ENCODE peak calls at places on chromosomes 2 and 18, in six cellular contexts. O, V, I, P, E and A are unnamed samples.

GRCh38 chr2:123103902-123104301 is 921.2 kb upstream of the CNTNAP5 start:
- DNase-seq in O (no peak), V (no peak), I (no peak), P (no peak), E (no peak), A (no peak)

GRCh38 chr2:190184460-190184859 is 121.9 kb upstream of the MSTN start:
- DNase-seq in O (no peak), V (no peak), I (no peak), P (no peak), E (no peak), A (no peak)

GRCh38 chr2:239157766-239158165 is 243.1 kb downstream of the HDAC4 start:
- DNase-seq in O (no peak), V (peak; percentile 38), I (no peak), P (peak; percentile 97), E (no peak), A (no peak)

GRCh38 chr2:12177052-12177994 is 430.9 kb downstream of the LPIN1 start:
- DNase-seq in O (no peak), V (peak; percentile 76), I (peak; percentile 50), P (no peak), E (peak; percentile 87), A (peak; percentile 72)

GRCh38 chr18:37230762-37231161 is 334.8 kb downstream of the CELF4 start:
- DNase-seq in O (no peak), V (no peak), I (no peak), P (no peak), E (no peak), A (no peak)

GRCh38 chr2:39419282-39420223 is 17.5 kb downstream of the MAP4K3 start:
- DNase-seq in O (no peak), V (no peak), I (no peak), P (no peak), E (peak; percentile 35), A (no peak)

GRCh38 chr2:3442185-3442584 is 62.7 kb downstream of the TRAPPC12 start:
- DNase-seq in O (no peak), V (no peak), I (no peak), P (no peak), E (no peak), A (no peak)

GRCh38 chr18:38663270-38663669 is 1097.7 kb upstream of the CELF4 start:
- DNase-seq in O (no peak), V (no peak), I (no peak), P (no peak), E (no peak), A (no peak)

GRCh38 chr2:240506406-240507059 is 51.3 kb downstream of the ANKMY1 start:
- DNase-seq in O (no peak), V (no peak), I (peak; percentile 4), P (no peak), E (no peak), A (no peak)

GRCh38 chr18:23721711-23722479 is 32.6 kb downstream of the LAMA3 start:
- DNase-seq in O (no peak), V (no peak), I (no peak), P (no peak), E (peak; percentile 7), A (no peak)

GRCh38 chr18:50961974-50962373 is 5.9 kb upstream of the ELAC1 start:
- DNase-seq in O (no peak), V (no peak), I (no peak), P (no peak), E (no peak), A (no peak)

GRCh38 chr2:240351088-240351741 is 84.2 kb upstream of the GPC1 start:
- DNase-seq in O (no peak), V (no peak), I (no peak), P (no peak), E (no peak), A (no peak)

GRCh38 chr18:28115149-28115550 is 61.8 kb downstream of the CDH2 start:
- DNase-seq in O (no peak), V (peak; percentile 51), I (no peak), P (no peak), E (peak; percentile 87), A (peak; percentile 24)

GRCh38 chr2:24913896-24914295 is 6.1 kb downstream of the ADCY3 start:
- DNase-seq in O (no peak), V (peak; percentile 2), I (no peak), P (no peak), E (no peak), A (no peak)

GRCh38 chr18:51151568-51152511 is 45.6 kb downstream of the MEX3C start:
- DNase-seq in O (peak; percentile 66), V (no peak), I (no peak), P (no peak), E (no peak), A (no peak)

GRCh38 chr18:3062798-3063563 is 50.0 kb upstream of the LPIN2 start:
- DNase-seq in O (peak; percentile 67), V (peak; percentile 52), I (peak; percentile 37), P (peak; percentile 46), E (peak; percentile 25), A (peak; percentile 24)

GRCh38 chr2:128563348-128563687 is 244.7 kb upstream of the HS6ST1 start:
- DNase-seq in O (no peak), V (peak; percentile 98), I (peak; percentile 67), P (no peak), E (peak; percentile 96), A (peak; percentile 96)

GRCh38 chr2:72625359-72625758 is 200.5 kb downstream of the EXOC6B start:
- DNase-seq in O (no peak), V (no peak), I (no peak), P (no peak), E (peak; percentile 40), A (no peak)

GRCh38 chr2:52775674-52776073 is 991.9 kb upstream of the CHAC2 start:
- DNase-seq in O (no peak), V (no peak), I (no peak), P (no peak), E (no peak), A (no peak)

GRCh38 chr2:179071810-179072355 is 21.9 kb upstream of the CCDC141 start:
- DNase-seq in O (no peak), V (no peak), I (no peak), P (no peak), E (no peak), A (no peak)

GRCh38 chr2:180520816-180521595 is 459.4 kb upstream of the UBE2E3 start:
- DNase-seq in O (no peak), V (peak; percentile 17), I (no peak), P (no peak), E (peak; percentile 25), A (no peak)

GRCh38 chr2:85395912-85396475 is 14.2 kb downstream of the CAPG start:
- DNase-seq in O (no peak), V (no peak), I (no peak), P (no peak), E (no peak), A (no peak)

GRCh38 chr2:239462671-239463506 is 62.1 kb upstream of the HDAC4 start:
- DNase-seq in O (no peak), V (no peak), I (no peak), P (no peak), E (no peak), A (no peak)

GRCh38 chr2:156332452-156333273 is at the start of gene NR4A2:
- DNase-seq in O (peak; percentile 95), V (peak; percentile 91), I (peak; percentile 88), P (peak; percentile 87), E (peak; percentile 76), A (peak; percentile 89)

GRCh38 chr2:44623622-44624351 is 262.0 kb downstream of the CAMKMT start:
- DNase-seq in O (no peak), V (no peak), I (no peak), P (no peak), E (no peak), A (no peak)

GRCh38 chr2:53519925-53520629 is 247.5 kb upstream of the CHAC2 start:
- DNase-seq in O (no peak), V (no peak), I (no peak), P (peak; percentile 45), E (no peak), A (no peak)

GRCh38 chr2:45575881-45576280 is 35.2 kb downstream of the SRBD1 start:
- DNase-seq in O (no peak), V (no peak), I (no peak), P (no peak), E (no peak), A (no peak)

GRCh38 chr2:133407341-133407740 is 160.9 kb downstream of the NCKAP5 start:
- DNase-seq in O (no peak), V (no peak), I (no peak), P (no peak), E (no peak), A (no peak)

GRCh38 chr2:188477564-188478086 is 186.0 kb downstream of the GULP1 start:
- DNase-seq in O (no peak), V (no peak), I (no peak), P (no peak), E (no peak), A (no peak)

GRCh38 chr2:168694876-168695275 is 107.6 kb upstream of the NOSTRIN start:
- DNase-seq in O (no peak), V (no peak), I (no peak), P (peak; percentile 46), E (no peak), A (no peak)

GRCh38 chr2:23520256-23520655 is 135.3 kb downstream of the KLHL29 start:
- DNase-seq in O (no peak), V (no peak), I (no peak), P (no peak), E (no peak), A (no peak)